ENCODE peak calls at places on chromosomes 5 and 9, in ten cellular contexts. One of them, this sample, is unnamed. For H3K36me3, the result is how much of the 10 kb centered on the place peaks cover.

GRCh38 chr9:98373622-98374021 is 118.2 kb upstream of the TBC1D2 start:
- DNase-seq in upper lobe of right lung: no peak
- DNase-seq in uterus: no peak
- DNase-seq in K562: no peak
- DNase-seq in fibroblast of lung: peak
- DNase-seq in PC-9: no peak
- DNase-seq in GM12878: no peak
- DNase-seq in heart left ventricle: no peak
- DNase-seq in endodermal cell: no peak
- DNase-seq in CD4-positive, alpha-beta memory T cell: no peak
- DNase-seq in this sample: no peak

GRCh38 chr9:93473411-93473810 is 20.0 kb upstream of the FAM120AOS start:
- DNase-seq in upper lobe of right lung: no peak
- DNase-seq in PC-9: peak
- DNase-seq in fibroblast of lung: peak
- DNase-seq in uterus: no peak
- DNase-seq in GM12878: no peak
- DNase-seq in endodermal cell: no peak
- DNase-seq in K562: no peak
- DNase-seq in CD4-positive, alpha-beta memory T cell: no peak
- DNase-seq in heart left ventricle: no peak
- DNase-seq in this sample: no peak

GRCh38 chr9:137586854-137587253 is 3.5 kb downstream of the ZMYND19 start:
- DNase-seq in fibroblast of lung: no peak
- DNase-seq in uterus: no peak
- DNase-seq in K562: no peak
- DNase-seq in heart left ventricle: peak
- DNase-seq in endodermal cell: no peak
- DNase-seq in CD4-positive, alpha-beta memory T cell: no peak
- DNase-seq in PC-9: no peak
- DNase-seq in GM12878: no peak
- DNase-seq in upper lobe of right lung: no peak
- DNase-seq in this sample: no peak

GRCh38 chr5:121158433-121158832 is 693.2 kb upstream of the FTMT start:
- DNase-seq in fibroblast of lung: no peak
- DNase-seq in GM12878: no peak
- DNase-seq in heart left ventricle: no peak
- DNase-seq in uterus: no peak
- DNase-seq in endodermal cell: no peak
- DNase-seq in K562: no peak
- DNase-seq in PC-9: no peak
- DNase-seq in upper lobe of right lung: no peak
- DNase-seq in CD4-positive, alpha-beta memory T cell: no peak
- DNase-seq in this sample: no peak

GRCh38 chr5:32314658-32315057 is 1.9 kb upstream of the MTMR12 start:
- DNase-seq in uterus: no peak
- DNase-seq in endodermal cell: no peak
- DNase-seq in PC-9: peak
- DNase-seq in GM12878: no peak
- DNase-seq in CD4-positive, alpha-beta memory T cell: no peak
- DNase-seq in heart left ventricle: no peak
- DNase-seq in K562: no peak
- DNase-seq in upper lobe of right lung: no peak
- DNase-seq in fibroblast of lung: no peak
- DNase-seq in this sample: no peak

GRCh38 chr5:157366741-157367684 is 93.0 kb upstream of the NIPAL4 start:
- DNase-seq in upper lobe of right lung: no peak
- DNase-seq in uterus: no peak
- DNase-seq in CD4-positive, alpha-beta memory T cell: no peak
- DNase-seq in GM12878: no peak
- DNase-seq in fibroblast of lung: peak
- DNase-seq in K562: peak
- DNase-seq in PC-9: no peak
- DNase-seq in endodermal cell: peak
- DNase-seq in heart left ventricle: peak
- DNase-seq in this sample: no peak

GRCh38 chr9:114218264-114219120 is 63.2 kb downstream of the COL27A1 start:
- DNase-seq in endodermal cell: no peak
- DNase-seq in K562: no peak
- DNase-seq in upper lobe of right lung: no peak
- DNase-seq in uterus: no peak
- DNase-seq in PC-9: no peak
- DNase-seq in GM12878: no peak
- DNase-seq in heart left ventricle: no peak
- DNase-seq in CD4-positive, alpha-beta memory T cell: no peak
- DNase-seq in fibroblast of lung: no peak
- DNase-seq in this sample: no peak

GRCh38 chr9:81666123-81666522 is 23.2 kb downstream of the TLE1 start:
- DNase-seq in GM12878: no peak
- DNase-seq in K562: no peak
- DNase-seq in upper lobe of right lung: no peak
- DNase-seq in PC-9: no peak
- DNase-seq in uterus: no peak
- DNase-seq in endodermal cell: no peak
- DNase-seq in fibroblast of lung: peak
- DNase-seq in CD4-positive, alpha-beta memory T cell: no peak
- DNase-seq in heart left ventricle: no peak
- DNase-seq in this sample: no peak

GRCh38 chr9:129430940-129431693 is 189.8 kb downstream of the C9orf50 start:
- DNase-seq in upper lobe of right lung: no peak
- DNase-seq in GM12878: no peak
- DNase-seq in uterus: no peak
- DNase-seq in PC-9: no peak
- DNase-seq in fibroblast of lung: no peak
- DNase-seq in heart left ventricle: peak
- DNase-seq in K562: no peak
- DNase-seq in CD4-positive, alpha-beta memory T cell: no peak
- DNase-seq in endodermal cell: peak
- DNase-seq in this sample: no peak

GRCh38 chr9:127049581-127049980 is 72.9 kb downstream of the ANGPTL2 start:
- DNase-seq in uterus: no peak
- DNase-seq in CD4-positive, alpha-beta memory T cell: no peak
- DNase-seq in endodermal cell: peak
- DNase-seq in PC-9: no peak
- DNase-seq in upper lobe of right lung: no peak
- DNase-seq in GM12878: no peak
- DNase-seq in heart left ventricle: no peak
- DNase-seq in K562: no peak
- DNase-seq in fibroblast of lung: peak
- DNase-seq in this sample: no peak

GRCh38 chr5:77046416-77047073 is 16.3 kb downstream of the AGGF1 start:
- DNase-seq in CD4-positive, alpha-beta memory T cell: no peak
- DNase-seq in GM12878: no peak
- DNase-seq in heart left ventricle: no peak
- DNase-seq in upper lobe of right lung: no peak
- DNase-seq in endodermal cell: no peak
- DNase-seq in uterus: no peak
- DNase-seq in K562: no peak
- DNase-seq in PC-9: no peak
- DNase-seq in fibroblast of lung: no peak
- DNase-seq in this sample: no peak
- H3K36me3 ChIP-seq in CD4-positive, alpha-beta memory T cell: under half
- H3K36me3 ChIP-seq in GM12878: under half
- H3K36me3 ChIP-seq in heart left ventricle: half or more
- H3K36me3 ChIP-seq in upper lobe of right lung: under half
- H3K36me3 ChIP-seq in endodermal cell: half or more
- H3K36me3 ChIP-seq in uterus: under half
- H3K36me3 ChIP-seq in K562: under half
- H3K36me3 ChIP-seq in PC-9: under half
- H3K36me3 ChIP-seq in fibroblast of lung: under half
- H3K36me3 ChIP-seq in this sample: under half

GRCh38 chr5:1943481-1943880 is 60.8 kb upstream of the IRX4 start:
- DNase-seq in upper lobe of right lung: peak
- DNase-seq in fibroblast of lung: no peak
- DNase-seq in heart left ventricle: no peak
- DNase-seq in CD4-positive, alpha-beta memory T cell: no peak
- DNase-seq in GM12878: no peak
- DNase-seq in uterus: no peak
- DNase-seq in K562: no peak
- DNase-seq in PC-9: no peak
- DNase-seq in endodermal cell: no peak
- DNase-seq in this sample: no peak

GRCh38 chr5:1946122-1946677 is 63.5 kb upstream of the IRX4 start:
- DNase-seq in upper lobe of right lung: peak
- DNase-seq in CD4-positive, alpha-beta memory T cell: no peak
- DNase-seq in K562: no peak
- DNase-seq in uterus: no peak
- DNase-seq in GM12878: no peak
- DNase-seq in PC-9: no peak
- DNase-seq in fibroblast of lung: no peak
- DNase-seq in heart left ventricle: peak
- DNase-seq in endodermal cell: no peak
- DNase-seq in this sample: no peak

GRCh38 chr5:1944408-1944807 is 61.7 kb upstream of the IRX4 start:
- DNase-seq in CD4-positive, alpha-beta memory T cell: no peak
- DNase-seq in endodermal cell: no peak
- DNase-seq in uterus: no peak
- DNase-seq in heart left ventricle: no peak
- DNase-seq in fibroblast of lung: no peak
- DNase-seq in K562: no peak
- DNase-seq in PC-9: no peak
- DNase-seq in GM12878: no peak
- DNase-seq in upper lobe of right lung: peak
- DNase-seq in this sample: no peak

GRCh38 chr5:1946776-1947175 is 64.1 kb upstream of the IRX4 start:
- DNase-seq in uterus: no peak
- DNase-seq in PC-9: no peak
- DNase-seq in heart left ventricle: peak
- DNase-seq in CD4-positive, alpha-beta memory T cell: no peak
- DNase-seq in K562: no peak
- DNase-seq in GM12878: no peak
- DNase-seq in fibroblast of lung: no peak
- DNase-seq in upper lobe of right lung: peak
- DNase-seq in endodermal cell: no peak
- DNase-seq in this sample: no peak

DNA sequence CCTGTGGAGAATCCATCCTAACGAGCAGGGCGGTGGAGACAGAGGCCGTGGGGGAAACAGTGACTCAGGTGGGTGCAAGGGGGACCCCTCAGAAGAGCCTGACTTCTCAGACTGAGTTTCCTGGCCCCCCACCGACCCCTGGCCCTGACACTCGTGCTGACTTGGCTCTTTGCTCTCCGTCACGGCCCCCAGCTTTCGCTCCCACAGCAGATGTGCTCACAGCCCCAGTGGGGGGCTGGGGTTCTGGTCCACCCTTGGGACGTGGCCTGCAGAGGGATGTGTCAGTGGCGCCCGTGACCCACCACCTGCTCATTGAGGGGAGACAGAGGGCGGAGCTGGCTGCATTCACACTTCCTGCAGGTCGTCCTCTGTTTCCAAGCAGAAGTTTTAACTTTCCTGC is 62.9 kb upstream of the IRX4 start:
- DNase-seq in fibroblast of lung: no peak
- DNase-seq in upper lobe of right lung: peak
- DNase-seq in PC-9: no peak
- DNase-seq in K562: no peak
- DNase-seq in endodermal cell: no peak
- DNase-seq in GM12878: no peak
- DNase-seq in heart left ventricle: no peak
- DNase-seq in uterus: no peak
- DNase-seq in CD4-positive, alpha-beta memory T cell: no peak
- DNase-seq in this sample: no peak
- H3K27ac ChIP-seq in fibroblast of lung: no peak
- H3K27ac ChIP-seq in upper lobe of right lung: no peak
- H3K27ac ChIP-seq in PC-9: no peak
- H3K27ac ChIP-seq in K562: no peak
- H3K27ac ChIP-seq in endodermal cell: no peak
- H3K27ac ChIP-seq in GM12878: no peak
- H3K27ac ChIP-seq in heart left ventricle: no peak
- H3K27ac ChIP-seq in uterus: no peak
- H3K27ac ChIP-seq in CD4-positive, alpha-beta memory T cell: no peak
- H3K27ac ChIP-seq in this sample: no peak

DNA sequence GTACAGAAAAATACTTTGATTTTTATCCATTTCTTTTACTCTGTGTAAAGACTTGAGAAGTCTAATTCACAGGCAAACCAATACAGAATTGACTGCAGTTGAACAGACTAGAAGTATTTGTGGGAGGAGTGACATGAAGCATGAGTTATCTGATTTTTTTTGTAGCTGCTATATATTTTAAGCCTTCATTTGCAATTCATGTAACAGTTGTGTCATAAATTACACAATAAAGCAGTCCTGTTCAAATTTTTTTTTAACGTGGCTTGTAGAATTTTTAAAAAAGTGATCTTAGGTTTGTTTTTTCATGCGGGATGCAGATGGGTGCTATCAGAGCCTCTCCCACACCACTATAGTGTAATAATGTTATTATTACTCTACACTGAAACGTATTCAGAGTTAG is 2.9 kb upstream of the MAML1 start:
- DNase-seq in uterus: no peak
- DNase-seq in fibroblast of lung: no peak
- DNase-seq in endodermal cell: no peak
- DNase-seq in GM12878: no peak
- DNase-seq in upper lobe of right lung: no peak
- DNase-seq in CD4-positive, alpha-beta memory T cell: no peak
- DNase-seq in PC-9: no peak
- DNase-seq in K562: no peak
- DNase-seq in heart left ventricle: no peak
- DNase-seq in this sample: no peak
- H3K36me3 ChIP-seq in uterus: under half
- H3K36me3 ChIP-seq in fibroblast of lung: under half
- H3K36me3 ChIP-seq in endodermal cell: half or more
- H3K36me3 ChIP-seq in GM12878: under half
- H3K36me3 ChIP-seq in upper lobe of right lung: half or more
- H3K36me3 ChIP-seq in CD4-positive, alpha-beta memory T cell: under half
- H3K36me3 ChIP-seq in PC-9: under half
- H3K36me3 ChIP-seq in K562: half or more
- H3K36me3 ChIP-seq in heart left ventricle: half or more
- H3K36me3 ChIP-seq in this sample: under half

GRCh38 chr9:124818431-124819281 is 34.6 kb upstream of the WDR38 start:
- DNase-seq in uterus: no peak
- DNase-seq in CD4-positive, alpha-beta memory T cell: no peak
- DNase-seq in K562: peak
- DNase-seq in fibroblast of lung: peak
- DNase-seq in GM12878: no peak
- DNase-seq in heart left ventricle: peak
- DNase-seq in upper lobe of right lung: no peak
- DNase-seq in endodermal cell: peak
- DNase-seq in PC-9: peak
- DNase-seq in this sample: no peak
- H3K27ac ChIP-seq in uterus: no peak
- H3K27ac ChIP-seq in CD4-positive, alpha-beta memory T cell: no peak
- H3K27ac ChIP-seq in K562: no peak
- H3K27ac ChIP-seq in fibroblast of lung: no peak
- H3K27ac ChIP-seq in GM12878: peak
- H3K27ac ChIP-seq in heart left ventricle: peak
- H3K27ac ChIP-seq in upper lobe of right lung: no peak
- H3K27ac ChIP-seq in endodermal cell: peak
- H3K27ac ChIP-seq in PC-9: peak
- H3K27ac ChIP-seq in this sample: no peak

This sample was measured in ovary.